ENCODE peak calls at places on chromosomes 13 and 19, in eight cellular contexts. One of them, this sample, is unnamed.
A peak's percentile ranks its signal among the peaks of the same experiment; 100 is the strongest.

GRCh38 chr13:113171250-113172125 is 13.0 kb downstream of the PROZ start:
- DNase-seq in activated T-cell treated with anti-CD3 and anti-CD28 coated beads for 1 hour: no peak
- DNase-seq in AML-193: no peak
- DNase-seq in activated naive CD4-positive, alpha-beta T cell: no peak
- DNase-seq in CD4-positive, alpha-beta T cell: no peak
- DNase-seq in stimulated activated CD4-positive, alpha-beta T cell treated with anti-CD3 and anti-CD28 coated beads, Interleukin-4, amount 100 ng/mL, for 24 hours: no peak
- DNase-seq in naive B cell: no peak
- DNase-seq in CD4-positive, CD25-positive, alpha-beta regulatory T cell: no peak
- DNase-seq in this sample: no peak

GRCh38 chr19:18414504-18415176 is 4.6 kb upstream of the SSBP4 start:
- DNase-seq in activated naive CD4-positive, alpha-beta T cell: no peak
- DNase-seq in AML-193: no peak
- DNase-seq in CD4-positive, CD25-positive, alpha-beta regulatory T cell: no peak
- DNase-seq in activated T-cell treated with anti-CD3 and anti-CD28 coated beads for 1 hour: no peak
- DNase-seq in stimulated activated CD4-positive, alpha-beta T cell treated with anti-CD3 and anti-CD28 coated beads, Interleukin-4, amount 100 ng/mL, for 24 hours: no peak
- DNase-seq in naive B cell: no peak
- DNase-seq in CD4-positive, alpha-beta T cell: no peak
- DNase-seq in this sample: no peak

GRCh38 chr19:20334760-20335159 is 167.7 kb downstream of the ZNF486 start:
- DNase-seq in CD4-positive, alpha-beta T cell: no peak
- DNase-seq in stimulated activated CD4-positive, alpha-beta T cell treated with anti-CD3 and anti-CD28 coated beads, Interleukin-4, amount 100 ng/mL, for 24 hours: no peak
- DNase-seq in CD4-positive, CD25-positive, alpha-beta regulatory T cell: no peak
- DNase-seq in AML-193: no peak
- DNase-seq in activated naive CD4-positive, alpha-beta T cell: no peak
- DNase-seq in activated T-cell treated with anti-CD3 and anti-CD28 coated beads for 1 hour: no peak
- DNase-seq in naive B cell: no peak
- DNase-seq in this sample: no peak

GRCh38 chr13:25046274-25046984 is 49.5 kb upstream of the PABPC3 start:
- DNase-seq in AML-193: no peak
- DNase-seq in activated T-cell treated with anti-CD3 and anti-CD28 coated beads for 1 hour: no peak
- DNase-seq in activated naive CD4-positive, alpha-beta T cell: no peak
- DNase-seq in CD4-positive, CD25-positive, alpha-beta regulatory T cell: no peak
- DNase-seq in stimulated activated CD4-positive, alpha-beta T cell treated with anti-CD3 and anti-CD28 coated beads, Interleukin-4, amount 100 ng/mL, for 24 hours: no peak
- DNase-seq in CD4-positive, alpha-beta T cell: no peak
- DNase-seq in naive B cell: no peak
- DNase-seq in this sample: peak; percentile 19

GRCh38 chr13:107642841-107643240 is 572.5 kb downstream of the LIG4 start:
- DNase-seq in CD4-positive, alpha-beta T cell: no peak
- DNase-seq in AML-193: no peak
- DNase-seq in naive B cell: no peak
- DNase-seq in CD4-positive, CD25-positive, alpha-beta regulatory T cell: no peak
- DNase-seq in activated T-cell treated with anti-CD3 and anti-CD28 coated beads for 1 hour: no peak
- DNase-seq in stimulated activated CD4-positive, alpha-beta T cell treated with anti-CD3 and anti-CD28 coated beads, Interleukin-4, amount 100 ng/mL, for 24 hours: no peak
- DNase-seq in activated naive CD4-positive, alpha-beta T cell: no peak
- DNase-seq in this sample: no peak

GRCh38 chr19:16366433-16367268 is 42.0 kb downstream of the KLF2 start:
- DNase-seq in AML-193: peak; percentile 67
- DNase-seq in activated naive CD4-positive, alpha-beta T cell: no peak
- DNase-seq in CD4-positive, CD25-positive, alpha-beta regulatory T cell: peak; percentile 79
- DNase-seq in CD4-positive, alpha-beta T cell: no peak
- DNase-seq in naive B cell: peak; percentile 88
- DNase-seq in stimulated activated CD4-positive, alpha-beta T cell treated with anti-CD3 and anti-CD28 coated beads, Interleukin-4, amount 100 ng/mL, for 24 hours: peak; percentile 46
- DNase-seq in activated T-cell treated with anti-CD3 and anti-CD28 coated beads for 1 hour: no peak
- DNase-seq in this sample: no peak

GRCh38 chr19:2446390-2446789 is 10.4 kb downstream of the LMNB2 start:
- DNase-seq in stimulated activated CD4-positive, alpha-beta T cell treated with anti-CD3 and anti-CD28 coated beads, Interleukin-4, amount 100 ng/mL, for 24 hours: no peak
- DNase-seq in activated T-cell treated with anti-CD3 and anti-CD28 coated beads for 1 hour: no peak
- DNase-seq in naive B cell: peak; percentile 66
- DNase-seq in activated naive CD4-positive, alpha-beta T cell: no peak
- DNase-seq in CD4-positive, CD25-positive, alpha-beta regulatory T cell: peak; percentile 22
- DNase-seq in CD4-positive, alpha-beta T cell: no peak
- DNase-seq in AML-193: no peak
- DNase-seq in this sample: no peak

GRCh38 chr19:12550951-12551832 is at the start of gene ZNF564:
- DNase-seq in AML-193: peak; percentile 99
- DNase-seq in CD4-positive, alpha-beta T cell: peak; percentile 84
- DNase-seq in CD4-positive, CD25-positive, alpha-beta regulatory T cell: peak; percentile 96
- DNase-seq in stimulated activated CD4-positive, alpha-beta T cell treated with anti-CD3 and anti-CD28 coated beads, Interleukin-4, amount 100 ng/mL, for 24 hours: peak; percentile 95
- DNase-seq in activated naive CD4-positive, alpha-beta T cell: peak; percentile 66
- DNase-seq in activated T-cell treated with anti-CD3 and anti-CD28 coated beads for 1 hour: peak; percentile 83
- DNase-seq in naive B cell: peak; percentile 98
- DNase-seq in this sample: peak; percentile 85

GRCh38 chr19:7788178-7788932 is 25.3 kb downstream of the CLEC4M start:
- DNase-seq in CD4-positive, CD25-positive, alpha-beta regulatory T cell: no peak
- DNase-seq in AML-193: no peak
- DNase-seq in naive B cell: no peak
- DNase-seq in activated naive CD4-positive, alpha-beta T cell: no peak
- DNase-seq in activated T-cell treated with anti-CD3 and anti-CD28 coated beads for 1 hour: no peak
- DNase-seq in stimulated activated CD4-positive, alpha-beta T cell treated with anti-CD3 and anti-CD28 coated beads, Interleukin-4, amount 100 ng/mL, for 24 hours: no peak
- DNase-seq in CD4-positive, alpha-beta T cell: no peak
- DNase-seq in this sample: no peak

GRCh38 chr13:81171065-81171647 is 830.2 kb upstream of the SPRY2 start:
- DNase-seq in CD4-positive, alpha-beta T cell: no peak
- DNase-seq in AML-193: peak; percentile 47
- DNase-seq in CD4-positive, CD25-positive, alpha-beta regulatory T cell: no peak
- DNase-seq in stimulated activated CD4-positive, alpha-beta T cell treated with anti-CD3 and anti-CD28 coated beads, Interleukin-4, amount 100 ng/mL, for 24 hours: no peak
- DNase-seq in activated naive CD4-positive, alpha-beta T cell: no peak
- DNase-seq in activated T-cell treated with anti-CD3 and anti-CD28 coated beads for 1 hour: no peak
- DNase-seq in naive B cell: no peak
- DNase-seq in this sample: no peak

GRCh38 chr13:44884076-44884729 is 105.1 kb downstream of the NUFIP1 start:
- DNase-seq in naive B cell: no peak
- DNase-seq in CD4-positive, CD25-positive, alpha-beta regulatory T cell: no peak
- DNase-seq in activated naive CD4-positive, alpha-beta T cell: no peak
- DNase-seq in stimulated activated CD4-positive, alpha-beta T cell treated with anti-CD3 and anti-CD28 coated beads, Interleukin-4, amount 100 ng/mL, for 24 hours: no peak
- DNase-seq in activated T-cell treated with anti-CD3 and anti-CD28 coated beads for 1 hour: no peak
- DNase-seq in CD4-positive, alpha-beta T cell: no peak
- DNase-seq in AML-193: no peak
- DNase-seq in this sample: no peak

GRCh38 chr19:50383307-50383851 is 768 bp upstream of the POLD1 start:
- DNase-seq in activated T-cell treated with anti-CD3 and anti-CD28 coated beads for 1 hour: no peak
- DNase-seq in stimulated activated CD4-positive, alpha-beta T cell treated with anti-CD3 and anti-CD28 coated beads, Interleukin-4, amount 100 ng/mL, for 24 hours: no peak
- DNase-seq in CD4-positive, alpha-beta T cell: no peak
- DNase-seq in CD4-positive, CD25-positive, alpha-beta regulatory T cell: no peak
- DNase-seq in AML-193: no peak
- DNase-seq in naive B cell: no peak
- DNase-seq in activated naive CD4-positive, alpha-beta T cell: no peak
- DNase-seq in this sample: no peak

GRCh38 chr19:29665215-29665825 is at the start of gene PLEKHF1:
- DNase-seq in AML-193: peak; percentile 66
- DNase-seq in activated naive CD4-positive, alpha-beta T cell: peak; percentile 41
- DNase-seq in stimulated activated CD4-positive, alpha-beta T cell treated with anti-CD3 and anti-CD28 coated beads, Interleukin-4, amount 100 ng/mL, for 24 hours: peak; percentile 83
- DNase-seq in CD4-positive, CD25-positive, alpha-beta regulatory T cell: peak; percentile 79
- DNase-seq in naive B cell: peak; percentile 84
- DNase-seq in activated T-cell treated with anti-CD3 and anti-CD28 coated beads for 1 hour: peak; percentile 79
- DNase-seq in CD4-positive, alpha-beta T cell: peak; percentile 74
- DNase-seq in this sample: peak; percentile 83

GRCh38 chr19:12194827-12195500 is 32.1 kb downstream of the ZNF136 start:
- DNase-seq in CD4-positive, alpha-beta T cell: peak; percentile 50
- DNase-seq in activated T-cell treated with anti-CD3 and anti-CD28 coated beads for 1 hour: peak; percentile 66
- DNase-seq in activated naive CD4-positive, alpha-beta T cell: peak; percentile 43
- DNase-seq in AML-193: no peak
- DNase-seq in CD4-positive, CD25-positive, alpha-beta regulatory T cell: peak; percentile 66
- DNase-seq in stimulated activated CD4-positive, alpha-beta T cell treated with anti-CD3 and anti-CD28 coated beads, Interleukin-4, amount 100 ng/mL, for 24 hours: peak; percentile 79
- DNase-seq in naive B cell: peak; percentile 84
- DNase-seq in this sample: no peak

GRCh38 chr19:6811906-6812305 is 39.4 kb downstream of the VAV1 start:
- DNase-seq in CD4-positive, alpha-beta T cell: no peak
- DNase-seq in AML-193: no peak
- DNase-seq in stimulated activated CD4-positive, alpha-beta T cell treated with anti-CD3 and anti-CD28 coated beads, Interleukin-4, amount 100 ng/mL, for 24 hours: no peak
- DNase-seq in activated T-cell treated with anti-CD3 and anti-CD28 coated beads for 1 hour: no peak
- DNase-seq in CD4-positive, CD25-positive, alpha-beta regulatory T cell: peak; percentile 18
- DNase-seq in activated naive CD4-positive, alpha-beta T cell: no peak
- DNase-seq in naive B cell: no peak
- DNase-seq in this sample: no peak

GRCh38 chr13:26061947-26062346 is 10.1 kb upstream of the SHISA2 start:
- DNase-seq in CD4-positive, CD25-positive, alpha-beta regulatory T cell: no peak
- DNase-seq in activated T-cell treated with anti-CD3 and anti-CD28 coated beads for 1 hour: no peak
- DNase-seq in CD4-positive, alpha-beta T cell: no peak
- DNase-seq in naive B cell: no peak
- DNase-seq in stimulated activated CD4-positive, alpha-beta T cell treated with anti-CD3 and anti-CD28 coated beads, Interleukin-4, amount 100 ng/mL, for 24 hours: no peak
- DNase-seq in activated naive CD4-positive, alpha-beta T cell: no peak
- DNase-seq in AML-193: no peak
- DNase-seq in this sample: no peak

GRCh38 chr13:111904701-111905608 is 162.0 kb upstream of the SOX1 start:
- DNase-seq in activated naive CD4-positive, alpha-beta T cell: no peak
- DNase-seq in stimulated activated CD4-positive, alpha-beta T cell treated with anti-CD3 and anti-CD28 coated beads, Interleukin-4, amount 100 ng/mL, for 24 hours: no peak
- DNase-seq in activated T-cell treated with anti-CD3 and anti-CD28 coated beads for 1 hour: no peak
- DNase-seq in CD4-positive, alpha-beta T cell: no peak
- DNase-seq in naive B cell: no peak
- DNase-seq in AML-193: no peak
- DNase-seq in CD4-positive, CD25-positive, alpha-beta regulatory T cell: no peak
- DNase-seq in this sample: no peak

GRCh38 chr19:17424743-17425365 is 5.0 kb downstream of the MVB12A start:
- DNase-seq in naive B cell: no peak
- DNase-seq in stimulated activated CD4-positive, alpha-beta T cell treated with anti-CD3 and anti-CD28 coated beads, Interleukin-4, amount 100 ng/mL, for 24 hours: peak; percentile 30
- DNase-seq in AML-193: no peak
- DNase-seq in activated T-cell treated with anti-CD3 and anti-CD28 coated beads for 1 hour: no peak
- DNase-seq in CD4-positive, CD25-positive, alpha-beta regulatory T cell: no peak
- DNase-seq in CD4-positive, alpha-beta T cell: no peak
- DNase-seq in activated naive CD4-positive, alpha-beta T cell: no peak
- DNase-seq in this sample: peak; percentile 76

GRCh38 chr13:21657538-21657937 is 13.3 kb upstream of the FGF9 start:
- DNase-seq in CD4-positive, CD25-positive, alpha-beta regulatory T cell: no peak
- DNase-seq in activated naive CD4-positive, alpha-beta T cell: no peak
- DNase-seq in CD4-positive, alpha-beta T cell: no peak
- DNase-seq in naive B cell: no peak
- DNase-seq in activated T-cell treated with anti-CD3 and anti-CD28 coated beads for 1 hour: no peak
- DNase-seq in stimulated activated CD4-positive, alpha-beta T cell treated with anti-CD3 and anti-CD28 coated beads, Interleukin-4, amount 100 ng/mL, for 24 hours: no peak
- DNase-seq in AML-193: no peak
- DNase-seq in this sample: no peak

GRCh38 chr19:11378319-11379189 is 4.1 kb downstream of the SWSAP1 start:
- DNase-seq in stimulated activated CD4-positive, alpha-beta T cell treated with anti-CD3 and anti-CD28 coated beads, Interleukin-4, amount 100 ng/mL, for 24 hours: peak; percentile 22
- DNase-seq in activated naive CD4-positive, alpha-beta T cell: no peak
- DNase-seq in CD4-positive, CD25-positive, alpha-beta regulatory T cell: no peak
- DNase-seq in naive B cell: no peak
- DNase-seq in AML-193: peak; percentile 29
- DNase-seq in CD4-positive, alpha-beta T cell: no peak
- DNase-seq in activated T-cell treated with anti-CD3 and anti-CD28 coated beads for 1 hour: no peak
- DNase-seq in this sample: peak; percentile 74

GRCh38 chr13:47672982-47673670 is 327.9 kb downstream of the SUCLA2 start:
- DNase-seq in stimulated activated CD4-positive, alpha-beta T cell treated with anti-CD3 and anti-CD28 coated beads, Interleukin-4, amount 100 ng/mL, for 24 hours: no peak
- DNase-seq in activated naive CD4-positive, alpha-beta T cell: no peak
- DNase-seq in naive B cell: no peak
- DNase-seq in activated T-cell treated with anti-CD3 and anti-CD28 coated beads for 1 hour: no peak
- DNase-seq in CD4-positive, alpha-beta T cell: no peak
- DNase-seq in CD4-positive, CD25-positive, alpha-beta regulatory T cell: no peak
- DNase-seq in AML-193: peak; percentile 81
- DNase-seq in this sample: no peak

GRCh38 chr19:4732680-4733114 is 9.1 kb upstream of the DPP9 start:
- DNase-seq in activated naive CD4-positive, alpha-beta T cell: no peak
- DNase-seq in CD4-positive, CD25-positive, alpha-beta regulatory T cell: peak; percentile 66
- DNase-seq in CD4-positive, alpha-beta T cell: peak; percentile 38
- DNase-seq in AML-193: peak; percentile 76
- DNase-seq in activated T-cell treated with anti-CD3 and anti-CD28 coated beads for 1 hour: peak; percentile 13
- DNase-seq in stimulated activated CD4-positive, alpha-beta T cell treated with anti-CD3 and anti-CD28 coated beads, Interleukin-4, amount 100 ng/mL, for 24 hours: peak; percentile 60
- DNase-seq in naive B cell: peak; percentile 64
- DNase-seq in this sample: peak; percentile 33

GRCh38 chr13:79226250-79226649 is 179.8 kb downstream of the RBM26 start:
- DNase-seq in CD4-positive, CD25-positive, alpha-beta regulatory T cell: no peak
- DNase-seq in activated naive CD4-positive, alpha-beta T cell: no peak
- DNase-seq in stimulated activated CD4-positive, alpha-beta T cell treated with anti-CD3 and anti-CD28 coated beads, Interleukin-4, amount 100 ng/mL, for 24 hours: no peak
- DNase-seq in CD4-positive, alpha-beta T cell: no peak
- DNase-seq in AML-193: no peak
- DNase-seq in naive B cell: no peak
- DNase-seq in activated T-cell treated with anti-CD3 and anti-CD28 coated beads for 1 hour: no peak
- DNase-seq in this sample: no peak

GRCh38 chr19:40778865-40779284 is 828 bp downstream of the RAB4B start:
- DNase-seq in CD4-positive, CD25-positive, alpha-beta regulatory T cell: no peak
- DNase-seq in stimulated activated CD4-positive, alpha-beta T cell treated with anti-CD3 and anti-CD28 coated beads, Interleukin-4, amount 100 ng/mL, for 24 hours: no peak
- DNase-seq in activated T-cell treated with anti-CD3 and anti-CD28 coated beads for 1 hour: no peak
- DNase-seq in naive B cell: no peak
- DNase-seq in CD4-positive, alpha-beta T cell: no peak
- DNase-seq in activated naive CD4-positive, alpha-beta T cell: no peak
- DNase-seq in AML-193: no peak
- DNase-seq in this sample: no peak

GRCh38 chr13:29227560-29227959 is 367.9 kb downstream of the SLC7A1 start:
- DNase-seq in AML-193: no peak
- DNase-seq in naive B cell: no peak
- DNase-seq in stimulated activated CD4-positive, alpha-beta T cell treated with anti-CD3 and anti-CD28 coated beads, Interleukin-4, amount 100 ng/mL, for 24 hours: no peak
- DNase-seq in activated T-cell treated with anti-CD3 and anti-CD28 coated beads for 1 hour: no peak
- DNase-seq in activated naive CD4-positive, alpha-beta T cell: no peak
- DNase-seq in CD4-positive, alpha-beta T cell: no peak
- DNase-seq in CD4-positive, CD25-positive, alpha-beta regulatory T cell: no peak
- DNase-seq in this sample: no peak

GRCh38 chr13:77136902-77137420 is 110.0 kb upstream of the FBXL3 start:
- DNase-seq in naive B cell: no peak
- DNase-seq in CD4-positive, CD25-positive, alpha-beta regulatory T cell: no peak
- DNase-seq in activated T-cell treated with anti-CD3 and anti-CD28 coated beads for 1 hour: no peak
- DNase-seq in stimulated activated CD4-positive, alpha-beta T cell treated with anti-CD3 and anti-CD28 coated beads, Interleukin-4, amount 100 ng/mL, for 24 hours: no peak
- DNase-seq in activated naive CD4-positive, alpha-beta T cell: no peak
- DNase-seq in CD4-positive, alpha-beta T cell: no peak
- DNase-seq in AML-193: no peak
- DNase-seq in this sample: no peak

GRCh38 chr19:38079926-38080380 is 144.1 kb downstream of the DPF1 start:
- DNase-seq in CD4-positive, alpha-beta T cell: no peak
- DNase-seq in naive B cell: peak; percentile 24
- DNase-seq in CD4-positive, CD25-positive, alpha-beta regulatory T cell: no peak
- DNase-seq in stimulated activated CD4-positive, alpha-beta T cell treated with anti-CD3 and anti-CD28 coated beads, Interleukin-4, amount 100 ng/mL, for 24 hours: no peak
- DNase-seq in activated naive CD4-positive, alpha-beta T cell: no peak
- DNase-seq in AML-193: no peak
- DNase-seq in activated T-cell treated with anti-CD3 and anti-CD28 coated beads for 1 hour: no peak
- DNase-seq in this sample: no peak

GRCh38 chr19:49954092-49954825 is 6.7 kb downstream of the SIGLEC11 start:
- DNase-seq in AML-193: peak; percentile 79
- DNase-seq in CD4-positive, CD25-positive, alpha-beta regulatory T cell: no peak
- DNase-seq in activated T-cell treated with anti-CD3 and anti-CD28 coated beads for 1 hour: no peak
- DNase-seq in naive B cell: no peak
- DNase-seq in activated naive CD4-positive, alpha-beta T cell: no peak
- DNase-seq in CD4-positive, alpha-beta T cell: no peak
- DNase-seq in stimulated activated CD4-positive, alpha-beta T cell treated with anti-CD3 and anti-CD28 coated beads, Interleukin-4, amount 100 ng/mL, for 24 hours: no peak
- DNase-seq in this sample: no peak

GRCh38 chr19:49338023-49338677 is 2.9 kb downstream of the CD37 start:
- DNase-seq in activated naive CD4-positive, alpha-beta T cell: no peak
- DNase-seq in activated T-cell treated with anti-CD3 and anti-CD28 coated beads for 1 hour: no peak
- DNase-seq in AML-193: no peak
- DNase-seq in CD4-positive, CD25-positive, alpha-beta regulatory T cell: no peak
- DNase-seq in stimulated activated CD4-positive, alpha-beta T cell treated with anti-CD3 and anti-CD28 coated beads, Interleukin-4, amount 100 ng/mL, for 24 hours: no peak
- DNase-seq in CD4-positive, alpha-beta T cell: no peak
- DNase-seq in naive B cell: no peak
- DNase-seq in this sample: no peak

GRCh38 chr19:49333426-49334288 is 1.5 kb upstream of the CD37 start:
- DNase-seq in stimulated activated CD4-positive, alpha-beta T cell treated with anti-CD3 and anti-CD28 coated beads, Interleukin-4, amount 100 ng/mL, for 24 hours: peak; percentile 62
- DNase-seq in naive B cell: peak; percentile 98
- DNase-seq in AML-193: no peak
- DNase-seq in CD4-positive, alpha-beta T cell: peak; percentile 65
- DNase-seq in activated T-cell treated with anti-CD3 and anti-CD28 coated beads for 1 hour: peak; percentile 58
- DNase-seq in activated naive CD4-positive, alpha-beta T cell: no peak
- DNase-seq in CD4-positive, CD25-positive, alpha-beta regulatory T cell: peak; percentile 57
- DNase-seq in this sample: no peak

GRCh38 chr13:72284791-72285190 is 417.8 kb upstream of the DACH1 start:
- DNase-seq in naive B cell: no peak
- DNase-seq in CD4-positive, alpha-beta T cell: no peak
- DNase-seq in stimulated activated CD4-positive, alpha-beta T cell treated with anti-CD3 and anti-CD28 coated beads, Interleukin-4, amount 100 ng/mL, for 24 hours: no peak
- DNase-seq in activated T-cell treated with anti-CD3 and anti-CD28 coated beads for 1 hour: no peak
- DNase-seq in AML-193: no peak
- DNase-seq in activated naive CD4-positive, alpha-beta T cell: no peak
- DNase-seq in CD4-positive, CD25-positive, alpha-beta regulatory T cell: no peak
- DNase-seq in this sample: no peak

GRCh38 chr19:31784631-31785237 is 435.5 kb upstream of the TSHZ3 start:
- DNase-seq in AML-193: no peak
- DNase-seq in activated naive CD4-positive, alpha-beta T cell: no peak
- DNase-seq in activated T-cell treated with anti-CD3 and anti-CD28 coated beads for 1 hour: no peak
- DNase-seq in CD4-positive, CD25-positive, alpha-beta regulatory T cell: no peak
- DNase-seq in naive B cell: no peak
- DNase-seq in stimulated activated CD4-positive, alpha-beta T cell treated with anti-CD3 and anti-CD28 coated beads, Interleukin-4, amount 100 ng/mL, for 24 hours: no peak
- DNase-seq in CD4-positive, alpha-beta T cell: no peak
- DNase-seq in this sample: no peak

GRCh38 chr19:532578-533484 is 1.3 kb downstream of the CDC34 start:
- DNase-seq in activated naive CD4-positive, alpha-beta T cell: no peak
- DNase-seq in naive B cell: no peak
- DNase-seq in CD4-positive, alpha-beta T cell: no peak
- DNase-seq in activated T-cell treated with anti-CD3 and anti-CD28 coated beads for 1 hour: no peak
- DNase-seq in stimulated activated CD4-positive, alpha-beta T cell treated with anti-CD3 and anti-CD28 coated beads, Interleukin-4, amount 100 ng/mL, for 24 hours: peak; percentile 43
- DNase-seq in CD4-positive, CD25-positive, alpha-beta regulatory T cell: peak; percentile 55
- DNase-seq in AML-193: peak; percentile 44
- DNase-seq in this sample: peak; percentile 57

GRCh38 chr19:16587031-16588023 is 15.1 kb upstream of the SLC35E1 start:
- DNase-seq in activated naive CD4-positive, alpha-beta T cell: no peak
- DNase-seq in naive B cell: peak; percentile 91
- DNase-seq in stimulated activated CD4-positive, alpha-beta T cell treated with anti-CD3 and anti-CD28 coated beads, Interleukin-4, amount 100 ng/mL, for 24 hours: peak; percentile 64
- DNase-seq in CD4-positive, alpha-beta T cell: peak; percentile 45
- DNase-seq in activated T-cell treated with anti-CD3 and anti-CD28 coated beads for 1 hour: peak; percentile 46
- DNase-seq in CD4-positive, CD25-positive, alpha-beta regulatory T cell: peak; percentile 55
- DNase-seq in AML-193: peak; percentile 84
- DNase-seq in this sample: no peak

This sample was measured in neural crest cell.